ENCODE peak calls at places on chromosomes 1 and 21, in nine cellular contexts. S is HS-5; I is stimulated activated naive B cell treated with anti-CD40 and anti-IgM and Interleukin-4, amounts not matched to agents 10 μg/mL and 1 μg/mL and 100 μg/mL, for 72 hours; R is AG09309; A is stimulated activated CD4-positive, alpha-beta T cell treated with anti-CD3 and anti-CD28 coated beads, Interleukin-1b, Interleukin-23, amount 100 ng/mL, for 1 hour; L is T follicular helper cell; Q is tibial artery; W is central memory CD4-positive, alpha-beta T cell; X is body of pancreas. B is an unnamed sample.

GRCh38 chr21:25396135-25396711 is 211.1 kb downstream of the MRPL39 start:
- DNase-seq in L (no peak), A (no peak), X (no peak), S (no peak), R (no peak), Q (no peak), I (peak), W (no peak), B (no peak)

GRCh38 chr21:28781602-28782274 is 210.9 kb downstream of the LTN1 start:
- DNase-seq in R (no peak), L (no peak), S (no peak), Q (no peak), W (no peak), I (no peak), X (no peak), A (no peak), B (no peak)

GRCh38 chr1:243716901-243717300 is 133.1 kb downstream of the AKT3 start:
- DNase-seq in R (no peak), W (no peak), L (no peak), I (no peak), X (no peak), A (no peak), Q (no peak), S (peak), B (no peak)

GRCh38 chr1:182083851-182084486 is 22.5 kb upstream of the ZNF648 start:
- DNase-seq in L (no peak), I (no peak), S (no peak), A (no peak), R (no peak), W (no peak), X (no peak), Q (no peak), B (no peak)

GRCh38 chr1:241161188-241161689 is 195.8 kb downstream of the RGS7 start:
- DNase-seq in A (no peak), I (no peak), R (no peak), L (no peak), X (no peak), Q (no peak), W (no peak), S (no peak), B (no peak)

GRCh38 chr1:214396319-214396718 is 115.4 kb downstream of the SMYD2 start:
- DNase-seq in S (no peak), X (no peak), L (no peak), I (no peak), Q (no peak), A (no peak), R (no peak), W (no peak), B (no peak)

GRCh38 chr1:156400191-156400920 is 31.3 kb downstream of the RHBG start:
- DNase-seq in W (no peak), R (no peak), Q (no peak), S (no peak), X (no peak), A (no peak), L (no peak), I (no peak), B (no peak)

GRCh38 chr1:43847290-43847689 is 86.3 kb upstream of the ARTN start:
- DNase-seq in A (no peak), S (no peak), X (no peak), L (no peak), Q (no peak), R (no peak), W (no peak), I (no peak), B (no peak)

GRCh38 chr1:36411674-36412648 is 14.3 kb upstream of the LSM10 start:
- DNase-seq in A (no peak), Q (no peak), S (no peak), W (peak), X (no peak), I (peak), L (no peak), R (no peak), B (no peak)

GRCh38 chr1:23461050-23461449 is 22.9 kb downstream of the ASAP3 start:
- DNase-seq in I (no peak), L (no peak), Q (no peak), S (no peak), R (no peak), A (no peak), W (no peak), X (no peak), B (no peak)

GRCh38 chr1:159921700-159922498 is 3.4 kb downstream of the TAGLN2 start:
- DNase-seq in S (no peak), A (no peak), X (no peak), L (no peak), W (peak), Q (no peak), R (no peak), I (peak), B (no peak)

GRCh38 chr1:169193191-169193850 is 86.8 kb downstream of the ATP1B1 start:
- DNase-seq in I (no peak), X (peak), L (no peak), S (no peak), W (no peak), Q (peak), R (no peak), A (no peak), B (no peak)

GRCh38 chr1:933603-933940 is 9.8 kb downstream of the SAMD11 start:
- DNase-seq in R (no peak), L (no peak), A (no peak), S (no peak), I (no peak), Q (no peak), X (no peak), W (no peak), B (no peak)

GRCh38 chr1:72530646-72531045 is 248.3 kb upstream of the NEGR1 start:
- DNase-seq in W (no peak), S (no peak), X (no peak), A (no peak), R (no peak), I (no peak), L (no peak), Q (no peak), B (no peak)

GRCh38 chr1:36836196-36836883 is 198.0 kb downstream of the GRIK3 start:
- DNase-seq in A (no peak), Q (no peak), S (no peak), L (no peak), R (no peak), W (no peak), X (no peak), I (no peak), B (no peak)

GRCh38 chr21:33149166-33149565 is 79.2 kb downstream of the OLIG1 start:
- DNase-seq in I (no peak), W (no peak), Q (no peak), S (no peak), R (no peak), X (no peak), A (no peak), L (no peak), B (no peak)

GRCh38 chr1:172566196-172566997 is 33.4 kb downstream of the SUCO start:
- DNase-seq in R (no peak), A (no peak), I (no peak), S (no peak), L (no peak), W (no peak), Q (no peak), X (no peak), B (no peak)

GRCh38 chr1:153490272-153491051 is 30.0 kb upstream of the S100A7 start:
- DNase-seq in A (no peak), R (peak), W (no peak), Q (peak), I (no peak), X (peak), S (peak), L (no peak), B (no peak)

GRCh38 chr1:1062364-1063163 is 11.5 kb downstream of the RNF223 start:
- DNase-seq in X (no peak), L (no peak), I (no peak), W (no peak), A (no peak), R (no peak), Q (no peak), S (no peak), B (no peak)

GRCh38 chr1:3948344-3948743 is 48.3 kb upstream of the C1orf174 start:
- DNase-seq in Q (no peak), R (no peak), W (no peak), L (no peak), S (no peak), A (no peak), I (no peak), X (no peak), B (no peak)

B was measured in CD14-positive monocyte.